ENCODE peak calls at places on chromosomes 1 and 21, in ten cellular contexts. One of them, this sample, is unnamed.
A peak's percentile ranks its signal among the peaks of the same experiment; 100 is the strongest.

GRCh38 chr1:31583995-31584868 is 7.9 kb downstream of the TINAGL1 start:
- DNase-seq in AG04450: no peak
- DNase-seq in uterus: peak; percentile 73
- DNase-seq in esophagus muscularis mucosa: no peak
- DNase-seq in left ventricle myocardium inferior: peak; percentile 89
- DNase-seq in aorta: peak; percentile 95
- DNase-seq in AG10803: no peak
- DNase-seq in cardiac fibroblast: peak; percentile 71
- DNase-seq in transverse colon: peak; percentile 72
- DNase-seq in CD8-positive, alpha-beta T cell: no peak
- DNase-seq in this sample: no peak

GRCh38 chr1:155127672-155128468 is at the start of gene EFNA1:
- DNase-seq in uterus: peak; percentile 61
- DNase-seq in esophagus muscularis mucosa: no peak
- DNase-seq in CD8-positive, alpha-beta T cell: no peak
- DNase-seq in AG10803: no peak
- DNase-seq in cardiac fibroblast: peak; percentile 16
- DNase-seq in AG04450: no peak
- DNase-seq in transverse colon: peak; percentile 81
- DNase-seq in left ventricle myocardium inferior: peak; percentile 75
- DNase-seq in aorta: peak; percentile 71
- DNase-seq in this sample: no peak

GRCh38 chr1:166166701-166167394 is at the start of gene FAM78B:
- DNase-seq in AG04450: no peak
- DNase-seq in cardiac fibroblast: peak; percentile 64
- DNase-seq in transverse colon: peak; percentile 87
- DNase-seq in aorta: peak; percentile 70
- DNase-seq in left ventricle myocardium inferior: peak; percentile 84
- DNase-seq in uterus: peak; percentile 68
- DNase-seq in AG10803: peak; percentile 59
- DNase-seq in CD8-positive, alpha-beta T cell: peak; percentile 18
- DNase-seq in esophagus muscularis mucosa: peak; percentile 94
- DNase-seq in this sample: no peak

GRCh38 chr21:40512590-40512989 is 334.4 kb downstream of the DSCAM start:
- DNase-seq in cardiac fibroblast: no peak
- DNase-seq in CD8-positive, alpha-beta T cell: no peak
- DNase-seq in esophagus muscularis mucosa: no peak
- DNase-seq in uterus: no peak
- DNase-seq in AG10803: no peak
- DNase-seq in AG04450: no peak
- DNase-seq in left ventricle myocardium inferior: no peak
- DNase-seq in transverse colon: no peak
- DNase-seq in aorta: no peak
- DNase-seq in this sample: no peak

GRCh38 chr1:58964880-58965279 is 181.0 kb upstream of the JUN start:
- DNase-seq in transverse colon: no peak
- DNase-seq in uterus: no peak
- DNase-seq in AG10803: peak; percentile 73
- DNase-seq in left ventricle myocardium inferior: peak; percentile 16
- DNase-seq in CD8-positive, alpha-beta T cell: no peak
- DNase-seq in aorta: no peak
- DNase-seq in AG04450: no peak
- DNase-seq in esophagus muscularis mucosa: no peak
- DNase-seq in cardiac fibroblast: peak; percentile 59
- DNase-seq in this sample: no peak

GRCh38 chr1:207848234-207848633 is 62.7 kb downstream of the CD34 start:
- DNase-seq in cardiac fibroblast: peak; percentile 96
- DNase-seq in aorta: peak; percentile 82
- DNase-seq in transverse colon: peak; percentile 86
- DNase-seq in AG04450: no peak
- DNase-seq in uterus: no peak
- DNase-seq in AG10803: peak; percentile 54
- DNase-seq in CD8-positive, alpha-beta T cell: no peak
- DNase-seq in left ventricle myocardium inferior: peak; percentile 71
- DNase-seq in esophagus muscularis mucosa: no peak
- DNase-seq in this sample: peak; percentile 60

GRCh38 chr1:72623299-72623708 is 341.0 kb upstream of the NEGR1 start:
- DNase-seq in transverse colon: no peak
- DNase-seq in CD8-positive, alpha-beta T cell: no peak
- DNase-seq in AG10803: peak; percentile 56
- DNase-seq in aorta: no peak
- DNase-seq in cardiac fibroblast: peak; percentile 72
- DNase-seq in left ventricle myocardium inferior: no peak
- DNase-seq in esophagus muscularis mucosa: no peak
- DNase-seq in AG04450: peak; percentile 11
- DNase-seq in uterus: no peak
- DNase-seq in this sample: no peak

GRCh38 chr1:208524376-208524775 is 280.2 kb upstream of the PLXNA2 start:
- DNase-seq in aorta: no peak
- DNase-seq in AG04450: no peak
- DNase-seq in AG10803: peak; percentile 6
- DNase-seq in left ventricle myocardium inferior: no peak
- DNase-seq in esophagus muscularis mucosa: no peak
- DNase-seq in cardiac fibroblast: no peak
- DNase-seq in CD8-positive, alpha-beta T cell: no peak
- DNase-seq in uterus: no peak
- DNase-seq in transverse colon: no peak
- DNase-seq in this sample: no peak

GRCh38 chr1:19710825-19711611 is 46.3 kb downstream of the HTR6 start:
- DNase-seq in uterus: no peak
- DNase-seq in left ventricle myocardium inferior: no peak
- DNase-seq in aorta: no peak
- DNase-seq in CD8-positive, alpha-beta T cell: no peak
- DNase-seq in AG04450: no peak
- DNase-seq in cardiac fibroblast: no peak
- DNase-seq in esophagus muscularis mucosa: no peak
- DNase-seq in AG10803: no peak
- DNase-seq in transverse colon: no peak
- DNase-seq in this sample: peak; percentile 29

GRCh38 chr1:19709255-19709765 is 44.6 kb downstream of the HTR6 start:
- DNase-seq in left ventricle myocardium inferior: no peak
- DNase-seq in esophagus muscularis mucosa: no peak
- DNase-seq in uterus: no peak
- DNase-seq in AG10803: no peak
- DNase-seq in transverse colon: no peak
- DNase-seq in AG04450: no peak
- DNase-seq in CD8-positive, alpha-beta T cell: no peak
- DNase-seq in aorta: no peak
- DNase-seq in cardiac fibroblast: no peak
- DNase-seq in this sample: no peak

GRCh38 chr1:19705464-19705863 is 40.8 kb downstream of the HTR6 start:
- DNase-seq in esophagus muscularis mucosa: no peak
- DNase-seq in cardiac fibroblast: no peak
- DNase-seq in AG04450: no peak
- DNase-seq in uterus: no peak
- DNase-seq in left ventricle myocardium inferior: no peak
- DNase-seq in CD8-positive, alpha-beta T cell: no peak
- DNase-seq in AG10803: no peak
- DNase-seq in transverse colon: no peak
- DNase-seq in aorta: no peak
- DNase-seq in this sample: no peak

GRCh38 chr1:19706136-19706535 is 41.5 kb downstream of the HTR6 start:
- DNase-seq in transverse colon: no peak
- DNase-seq in AG04450: no peak
- DNase-seq in CD8-positive, alpha-beta T cell: no peak
- DNase-seq in aorta: no peak
- DNase-seq in AG10803: no peak
- DNase-seq in uterus: no peak
- DNase-seq in left ventricle myocardium inferior: no peak
- DNase-seq in cardiac fibroblast: no peak
- DNase-seq in esophagus muscularis mucosa: no peak
- DNase-seq in this sample: no peak

DNA sequence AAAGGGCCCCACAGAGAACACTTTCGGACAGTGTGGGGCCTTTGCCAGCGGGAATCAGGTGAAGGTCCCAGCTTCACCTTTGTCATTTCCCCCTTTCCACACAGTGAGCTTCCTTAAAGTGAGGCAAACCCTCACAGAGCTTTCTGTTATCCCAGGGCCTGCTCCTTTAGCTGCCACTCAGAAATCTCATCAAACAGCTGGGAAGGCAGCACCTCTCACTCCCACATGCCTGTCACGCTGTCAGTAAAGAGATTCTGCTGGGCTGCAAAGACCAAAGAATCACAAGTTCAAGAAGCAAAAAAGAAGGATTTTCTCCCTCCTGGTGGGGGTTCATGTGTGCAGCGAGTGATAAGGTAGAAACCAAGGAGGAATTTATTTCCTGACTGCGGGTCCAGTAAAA is 43.9 kb downstream of the HTR6 start:
- DNase-seq in AG10803: no peak
- DNase-seq in AG04450: no peak
- DNase-seq in left ventricle myocardium inferior: no peak
- DNase-seq in cardiac fibroblast: no peak
- DNase-seq in uterus: no peak
- DNase-seq in esophagus muscularis mucosa: no peak
- DNase-seq in transverse colon: no peak
- DNase-seq in CD8-positive, alpha-beta T cell: no peak
- DNase-seq in aorta: no peak
- DNase-seq in this sample: no peak
- H3K4me3 ChIP-seq in AG10803: no peak overlapping the region
- H3K4me3 ChIP-seq in AG04450: no peak overlapping the region
- H3K4me3 ChIP-seq in left ventricle myocardium inferior: no peak overlapping the region
- H3K4me3 ChIP-seq in cardiac fibroblast: no peak overlapping the region
- H3K4me3 ChIP-seq in uterus: no peak overlapping the region
- H3K4me3 ChIP-seq in esophagus muscularis mucosa: no peak overlapping the region
- H3K4me3 ChIP-seq in transverse colon: no peak overlapping the region
- H3K4me3 ChIP-seq in CD8-positive, alpha-beta T cell: no peak overlapping the region
- H3K4me3 ChIP-seq in aorta: no peak overlapping the region
- H3K4me3 ChIP-seq in this sample: no peak overlapping the region

GRCh38 chr1:114296413-114296812 is 142.7 kb upstream of the SYT6 start:
- DNase-seq in transverse colon: no peak
- DNase-seq in CD8-positive, alpha-beta T cell: no peak
- DNase-seq in esophagus muscularis mucosa: peak; percentile 39
- DNase-seq in left ventricle myocardium inferior: no peak
- DNase-seq in uterus: no peak
- DNase-seq in cardiac fibroblast: no peak
- DNase-seq in AG10803: no peak
- DNase-seq in AG04450: no peak
- DNase-seq in aorta: no peak
- DNase-seq in this sample: no peak

GRCh38 chr1:114295321-114295720 is 141.7 kb upstream of the SYT6 start:
- DNase-seq in aorta: no peak
- DNase-seq in AG10803: no peak
- DNase-seq in transverse colon: no peak
- DNase-seq in esophagus muscularis mucosa: peak; percentile 70
- DNase-seq in CD8-positive, alpha-beta T cell: no peak
- DNase-seq in cardiac fibroblast: no peak
- DNase-seq in uterus: no peak
- DNase-seq in AG04450: no peak
- DNase-seq in left ventricle myocardium inferior: no peak
- DNase-seq in this sample: no peak

GRCh38 chr1:114298059-114298458 is 144.4 kb upstream of the SYT6 start:
- DNase-seq in left ventricle myocardium inferior: no peak
- DNase-seq in uterus: no peak
- DNase-seq in transverse colon: no peak
- DNase-seq in esophagus muscularis mucosa: peak; percentile 19
- DNase-seq in CD8-positive, alpha-beta T cell: no peak
- DNase-seq in AG10803: no peak
- DNase-seq in cardiac fibroblast: no peak
- DNase-seq in aorta: no peak
- DNase-seq in AG04450: no peak
- DNase-seq in this sample: no peak

GRCh38 chr1:114299331-114300005 is 145.8 kb upstream of the SYT6 start:
- DNase-seq in AG10803: no peak
- DNase-seq in aorta: no peak
- DNase-seq in CD8-positive, alpha-beta T cell: no peak
- DNase-seq in uterus: peak; percentile 38
- DNase-seq in AG04450: no peak
- DNase-seq in cardiac fibroblast: no peak
- DNase-seq in esophagus muscularis mucosa: peak; percentile 86
- DNase-seq in left ventricle myocardium inferior: no peak
- DNase-seq in transverse colon: no peak
- DNase-seq in this sample: no peak
- H3K4me3 ChIP-seq in AG10803: no peak overlapping the region
- H3K4me3 ChIP-seq in aorta: no peak overlapping the region
- H3K4me3 ChIP-seq in CD8-positive, alpha-beta T cell: no peak overlapping the region
- H3K4me3 ChIP-seq in uterus: no peak overlapping the region
- H3K4me3 ChIP-seq in AG04450: no peak overlapping the region
- H3K4me3 ChIP-seq in cardiac fibroblast: no peak overlapping the region
- H3K4me3 ChIP-seq in esophagus muscularis mucosa: no peak overlapping the region
- H3K4me3 ChIP-seq in left ventricle myocardium inferior: no peak overlapping the region
- H3K4me3 ChIP-seq in transverse colon: no peak overlapping the region
- H3K4me3 ChIP-seq in this sample: no peak overlapping the region

GRCh38 chr1:159171254-159171687 is at the start of gene CADM3:
- DNase-seq in cardiac fibroblast: peak; percentile 13
- DNase-seq in uterus: peak; percentile 12
- DNase-seq in AG10803: no peak
- DNase-seq in transverse colon: no peak
- DNase-seq in CD8-positive, alpha-beta T cell: no peak
- DNase-seq in AG04450: no peak
- DNase-seq in left ventricle myocardium inferior: no peak
- DNase-seq in aorta: no peak
- DNase-seq in esophagus muscularis mucosa: no peak
- DNase-seq in this sample: no peak

GRCh38 chr1:159171688-159172501 is 480 bp downstream of the CADM3 start:
- DNase-seq in cardiac fibroblast: no peak
- DNase-seq in left ventricle myocardium inferior: no peak
- DNase-seq in uterus: no peak
- DNase-seq in aorta: peak; percentile 51
- DNase-seq in CD8-positive, alpha-beta T cell: no peak
- DNase-seq in esophagus muscularis mucosa: no peak
- DNase-seq in AG10803: no peak
- DNase-seq in AG04450: no peak
- DNase-seq in transverse colon: no peak
- DNase-seq in this sample: no peak

GRCh38 chr1:159173303-159173702 is 1.9 kb downstream of the CADM3 start:
- DNase-seq in left ventricle myocardium inferior: no peak
- DNase-seq in esophagus muscularis mucosa: no peak
- DNase-seq in AG10803: no peak
- DNase-seq in transverse colon: no peak
- DNase-seq in uterus: no peak
- DNase-seq in CD8-positive, alpha-beta T cell: no peak
- DNase-seq in AG04450: no peak
- DNase-seq in aorta: no peak
- DNase-seq in cardiac fibroblast: no peak
- DNase-seq in this sample: no peak

GRCh38 chr1:159170639-159171038 is 776 bp upstream of the CADM3 start:
- DNase-seq in aorta: no peak
- DNase-seq in CD8-positive, alpha-beta T cell: no peak
- DNase-seq in uterus: no peak
- DNase-seq in left ventricle myocardium inferior: no peak
- DNase-seq in transverse colon: no peak
- DNase-seq in AG10803: no peak
- DNase-seq in esophagus muscularis mucosa: no peak
- DNase-seq in AG04450: no peak
- DNase-seq in cardiac fibroblast: peak; percentile 50
- DNase-seq in this sample: no peak

GRCh38 chr1:159172599-159173291 is 1.3 kb downstream of the CADM3 start:
- DNase-seq in CD8-positive, alpha-beta T cell: no peak
- DNase-seq in aorta: peak; percentile 54
- DNase-seq in uterus: no peak
- DNase-seq in esophagus muscularis mucosa: no peak
- DNase-seq in AG10803: no peak
- DNase-seq in left ventricle myocardium inferior: peak; percentile 33
- DNase-seq in AG04450: no peak
- DNase-seq in transverse colon: no peak
- DNase-seq in cardiac fibroblast: no peak
- DNase-seq in this sample: no peak
- H3K4me3 ChIP-seq in CD8-positive, alpha-beta T cell: no peak overlapping the region
- H3K4me3 ChIP-seq in aorta: no peak overlapping the region
- H3K4me3 ChIP-seq in uterus: no peak overlapping the region
- H3K4me3 ChIP-seq in esophagus muscularis mucosa: peak overlapping the region; percentile 49
- H3K4me3 ChIP-seq in AG10803: no peak overlapping the region
- H3K4me3 ChIP-seq in left ventricle myocardium inferior: peak overlapping the region; percentile 59
- H3K4me3 ChIP-seq in AG04450: no peak overlapping the region
- H3K4me3 ChIP-seq in transverse colon: peak overlapping the region; percentile 1
- H3K4me3 ChIP-seq in cardiac fibroblast: peak overlapping the region; percentile 55
- H3K4me3 ChIP-seq in this sample: peak overlapping the region; percentile 35

GRCh38 chr1:240905225-240905765 is 293.3 kb upstream of the GREM2 start:
- DNase-seq in transverse colon: no peak
- DNase-seq in cardiac fibroblast: no peak
- DNase-seq in esophagus muscularis mucosa: no peak
- DNase-seq in AG10803: no peak
- DNase-seq in AG04450: no peak
- DNase-seq in uterus: no peak
- DNase-seq in CD8-positive, alpha-beta T cell: no peak
- DNase-seq in aorta: no peak
- DNase-seq in left ventricle myocardium inferior: no peak
- DNase-seq in this sample: no peak

GRCh38 chr1:240906477-240906876 is 294.5 kb upstream of the GREM2 start:
- DNase-seq in aorta: no peak
- DNase-seq in AG10803: no peak
- DNase-seq in transverse colon: peak; percentile 44
- DNase-seq in cardiac fibroblast: peak; percentile 7
- DNase-seq in uterus: no peak
- DNase-seq in AG04450: no peak
- DNase-seq in esophagus muscularis mucosa: no peak
- DNase-seq in CD8-positive, alpha-beta T cell: no peak
- DNase-seq in left ventricle myocardium inferior: no peak
- DNase-seq in this sample: no peak

GRCh38 chr1:240912821-240913220 is 300.9 kb upstream of the GREM2 start:
- DNase-seq in AG04450: no peak
- DNase-seq in esophagus muscularis mucosa: no peak
- DNase-seq in CD8-positive, alpha-beta T cell: no peak
- DNase-seq in AG10803: no peak
- DNase-seq in left ventricle myocardium inferior: no peak
- DNase-seq in uterus: no peak
- DNase-seq in transverse colon: no peak
- DNase-seq in cardiac fibroblast: no peak
- DNase-seq in aorta: no peak
- DNase-seq in this sample: no peak

GRCh38 chr1:240914506-240914905 is 302.6 kb upstream of the GREM2 start:
- DNase-seq in uterus: no peak
- DNase-seq in AG04450: no peak
- DNase-seq in esophagus muscularis mucosa: no peak
- DNase-seq in AG10803: no peak
- DNase-seq in CD8-positive, alpha-beta T cell: no peak
- DNase-seq in cardiac fibroblast: no peak
- DNase-seq in transverse colon: no peak
- DNase-seq in left ventricle myocardium inferior: no peak
- DNase-seq in aorta: no peak
- DNase-seq in this sample: no peak

DNA sequence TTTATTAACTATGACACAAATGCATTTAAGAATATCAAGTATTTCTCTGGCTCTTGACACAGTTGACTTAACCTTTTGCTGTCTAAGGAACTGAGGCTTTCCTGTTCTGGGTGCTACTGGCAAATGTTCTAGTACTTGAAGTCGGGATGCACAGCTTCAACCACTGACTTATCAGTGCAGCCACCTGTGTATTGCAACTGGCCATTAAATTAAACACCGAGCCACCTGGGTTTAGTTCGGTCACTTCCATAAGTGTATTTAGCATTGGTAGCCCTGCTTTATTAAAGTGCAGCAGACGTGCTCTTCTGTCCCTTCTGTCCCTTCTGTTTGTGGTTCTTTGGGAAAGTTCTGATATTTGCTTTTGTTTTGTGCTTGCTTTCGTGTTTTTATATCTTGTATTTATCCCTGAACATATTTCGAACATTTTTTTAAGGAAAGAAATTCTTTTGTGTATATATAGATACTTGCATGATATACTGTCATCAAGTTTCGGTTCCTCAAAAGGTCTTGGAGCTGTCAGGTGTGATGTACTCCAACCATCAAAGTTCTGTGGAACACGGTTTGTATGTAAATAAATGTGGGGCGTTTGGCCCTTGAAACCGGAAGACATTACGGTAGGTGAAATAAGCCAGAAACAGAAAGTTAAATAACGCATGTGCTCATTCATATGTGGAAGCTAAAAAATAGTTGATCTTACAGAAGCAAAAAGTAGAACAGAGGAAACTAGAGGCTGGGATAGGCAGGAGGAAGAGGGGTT is 297.9 kb upstream of the GREM2 start:
- DNase-seq in cardiac fibroblast: no peak
- DNase-seq in transverse colon: no peak
- DNase-seq in esophagus muscularis mucosa: no peak
- DNase-seq in left ventricle myocardium inferior: no peak
- DNase-seq in uterus: no peak
- DNase-seq in AG10803: no peak
- DNase-seq in AG04450: no peak
- DNase-seq in CD8-positive, alpha-beta T cell: no peak
- DNase-seq in aorta: no peak
- DNase-seq in this sample: no peak
- H3K4me3 ChIP-seq in cardiac fibroblast: no peak overlapping the region
- H3K4me3 ChIP-seq in transverse colon: no peak overlapping the region
- H3K4me3 ChIP-seq in esophagus muscularis mucosa: no peak overlapping the region
- H3K4me3 ChIP-seq in left ventricle myocardium inferior: no peak overlapping the region
- H3K4me3 ChIP-seq in uterus: no peak overlapping the region
- H3K4me3 ChIP-seq in AG10803: no peak overlapping the region
- H3K4me3 ChIP-seq in AG04450: no peak overlapping the region
- H3K4me3 ChIP-seq in CD8-positive, alpha-beta T cell: no peak overlapping the region
- H3K4me3 ChIP-seq in aorta: no peak overlapping the region
- H3K4me3 ChIP-seq in this sample: no peak overlapping the region